ENCODE peak calls at places on chromosomes 6 and 20, in four cellular contexts. One of them, this sample, is unnamed.

GRCh38 chr6:5163233-5163632 is 78.1 kb downstream of the PPP1R3G start:
- DNase-seq in GM23338: no peak
- DNase-seq in astrocyte of the spinal cord: no peak
- DNase-seq in fibroblast of mammary gland: no peak
- DNase-seq in this sample: no peak

GRCh38 chr20:44532981-44533331 is 11.1 kb upstream of the SERINC3 start:
- DNase-seq in GM23338: no peak
- DNase-seq in astrocyte of the spinal cord: no peak
- DNase-seq in fibroblast of mammary gland: peak; percentile 59
- DNase-seq in this sample: peak; percentile 58

GRCh38 chr20:38032585-38033329 is 499 bp downstream of the TTI1 start:
- DNase-seq in GM23338: peak; percentile 56
- DNase-seq in astrocyte of the spinal cord: no peak
- DNase-seq in fibroblast of mammary gland: no peak
- DNase-seq in this sample: no peak

GRCh38 chr6:82017316-82017715 is 230.2 kb downstream of the IBTK start:
- DNase-seq in GM23338: peak; percentile 54
- DNase-seq in astrocyte of the spinal cord: peak; percentile 82
- DNase-seq in fibroblast of mammary gland: peak; percentile 99
- DNase-seq in this sample: peak; percentile 75

GRCh38 chr6:44704240-44705150 is 317.0 kb downstream of the CDC5L start:
- DNase-seq in GM23338: no peak
- DNase-seq in astrocyte of the spinal cord: no peak
- DNase-seq in fibroblast of mammary gland: no peak
- DNase-seq in this sample: no peak

GRCh38 chr6:167945937-167946485 is 51.5 kb upstream of the KIF25 start:
- DNase-seq in GM23338: no peak
- DNase-seq in astrocyte of the spinal cord: no peak
- DNase-seq in fibroblast of mammary gland: no peak
- DNase-seq in this sample: peak; percentile 32

GRCh38 chr20:47196091-47197081 is 160.1 kb downstream of the ZMYND8 start:
- DNase-seq in GM23338: peak; percentile 94
- DNase-seq in astrocyte of the spinal cord: peak; percentile 63
- DNase-seq in fibroblast of mammary gland: peak; percentile 61
- DNase-seq in this sample: peak; percentile 60

GRCh38 chr20:32208499-32209154 is 947 bp downstream of the POFUT1 start:
- DNase-seq in GM23338: no peak
- DNase-seq in astrocyte of the spinal cord: no peak
- DNase-seq in fibroblast of mammary gland: no peak
- DNase-seq in this sample: no peak

GRCh38 chr20:16367948-16368560 is 205.2 kb downstream of the KIF16B start:
- DNase-seq in GM23338: no peak
- DNase-seq in astrocyte of the spinal cord: no peak
- DNase-seq in fibroblast of mammary gland: no peak
- DNase-seq in this sample: no peak

GRCh38 chr6:40343318-40343886 is 243.8 kb downstream of the LRFN2 start:
- DNase-seq in GM23338: no peak
- DNase-seq in astrocyte of the spinal cord: no peak
- DNase-seq in fibroblast of mammary gland: no peak
- DNase-seq in this sample: no peak

GRCh38 chr6:134436281-134436815 is 118.4 kb upstream of the SGK1 start:
- DNase-seq in GM23338: no peak
- DNase-seq in astrocyte of the spinal cord: peak; percentile 97
- DNase-seq in fibroblast of mammary gland: peak; percentile 99
- DNase-seq in this sample: peak; percentile 99

GRCh38 chr20:58611236-58612020 is 39.7 kb upstream of the STX16 start:
- DNase-seq in GM23338: no peak
- DNase-seq in astrocyte of the spinal cord: no peak
- DNase-seq in fibroblast of mammary gland: no peak
- DNase-seq in this sample: no peak

GRCh38 chr6:84860493-84860892 is 96.1 kb upstream of the TBX18 start:
- DNase-seq in GM23338: no peak
- DNase-seq in astrocyte of the spinal cord: no peak
- DNase-seq in fibroblast of mammary gland: peak; percentile 27
- DNase-seq in this sample: no peak

GRCh38 chr6:25660512-25660911 is 8.5 kb downstream of the SCGN start:
- DNase-seq in GM23338: no peak
- DNase-seq in astrocyte of the spinal cord: no peak
- DNase-seq in fibroblast of mammary gland: peak; percentile 93
- DNase-seq in this sample: peak; percentile 54

GRCh38 chr6:67210450-67210849 is 1424.6 kb upstream of the ADGRB3 start:
- DNase-seq in GM23338: no peak
- DNase-seq in astrocyte of the spinal cord: peak; percentile 60
- DNase-seq in fibroblast of mammary gland: no peak
- DNase-seq in this sample: no peak

GRCh38 chr6:84432616-84433015 is 205.2 kb upstream of the CEP162 start:
- DNase-seq in GM23338: no peak
- DNase-seq in astrocyte of the spinal cord: no peak
- DNase-seq in fibroblast of mammary gland: peak; percentile 70
- DNase-seq in this sample: no peak

GRCh38 chr6:113276631-113277030 is 580.5 kb upstream of the MARCKS start:
- DNase-seq in GM23338: no peak
- DNase-seq in astrocyte of the spinal cord: no peak
- DNase-seq in fibroblast of mammary gland: no peak
- DNase-seq in this sample: no peak

GRCh38 chr6:139905404-139906052 is 531.1 kb upstream of the CITED2 start:
- DNase-seq in GM23338: no peak
- DNase-seq in astrocyte of the spinal cord: no peak
- DNase-seq in fibroblast of mammary gland: no peak
- DNase-seq in this sample: no peak

DNA sequence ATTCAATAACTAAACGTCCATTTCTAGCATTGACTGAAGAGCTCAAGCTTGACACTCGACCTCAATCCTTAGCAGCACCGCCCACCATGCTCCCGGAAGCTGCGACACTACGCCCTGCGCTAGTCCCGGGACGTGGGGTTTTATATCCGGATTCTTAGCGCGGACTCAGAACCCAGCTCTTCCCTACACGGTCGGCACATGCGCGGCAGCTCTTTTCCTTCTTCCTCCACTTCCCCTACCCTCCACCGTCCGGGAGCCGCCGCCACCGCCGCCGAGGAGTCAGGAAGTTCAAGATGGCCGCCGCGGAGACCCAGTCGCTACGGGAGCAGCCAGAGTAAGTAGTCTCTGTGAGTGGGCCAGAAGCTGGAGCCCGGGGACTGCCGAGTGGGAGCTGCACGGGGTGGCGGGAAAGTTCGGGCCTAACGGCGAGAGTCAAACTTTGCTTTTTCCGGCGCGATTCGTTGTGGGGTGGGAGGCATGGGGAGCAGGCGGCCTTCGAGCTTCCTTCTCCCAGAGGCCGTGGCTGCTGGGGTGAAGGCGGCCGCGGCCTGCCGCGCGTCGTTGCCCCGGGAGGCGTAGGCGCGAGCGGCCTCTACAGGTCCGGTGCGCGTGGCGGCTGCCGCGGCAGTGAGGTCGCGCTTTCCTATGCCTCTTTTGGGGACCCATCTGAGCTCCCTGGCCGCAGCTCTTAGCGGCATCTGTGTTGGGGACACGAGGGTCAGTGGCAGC is 57.6 kb downstream of the FAM217A start:
- DNase-seq in GM23338: peak; percentile 98
- DNase-seq in astrocyte of the spinal cord: peak; percentile 98
- DNase-seq in fibroblast of mammary gland: peak; percentile 97
- DNase-seq in this sample: peak; percentile 96
- TF ChIP-seq CTCF in GM23338: peak; percentile 33
- TF ChIP-seq CTCF in astrocyte of the spinal cord: peak; percentile 39
- TF ChIP-seq CTCF in fibroblast of mammary gland: no peak
- TF ChIP-seq CTCF in this sample: peak; percentile 37

GRCh38 chr20:56626367-56627121 is 2.6 kb upstream of the TFAP2C start:
- DNase-seq in GM23338: peak; percentile 92
- DNase-seq in astrocyte of the spinal cord: peak; percentile 25
- DNase-seq in fibroblast of mammary gland: peak; percentile 41
- DNase-seq in this sample: no peak
- TF ChIP-seq CTCF in GM23338: peak; percentile 67
- TF ChIP-seq CTCF in astrocyte of the spinal cord: peak; percentile 50
- TF ChIP-seq CTCF in fibroblast of mammary gland: peak; percentile 32
- TF ChIP-seq CTCF in this sample: no peak

GRCh38 chr6:137751768-137752560 is 115.1 kb upstream of the TNFAIP3 start:
- DNase-seq in GM23338: no peak
- DNase-seq in astrocyte of the spinal cord: no peak
- DNase-seq in fibroblast of mammary gland: no peak
- DNase-seq in this sample: no peak
- TF ChIP-seq CTCF in GM23338: no peak
- TF ChIP-seq CTCF in astrocyte of the spinal cord: no peak
- TF ChIP-seq CTCF in fibroblast of mammary gland: no peak
- TF ChIP-seq CTCF in this sample: no peak

DNA sequence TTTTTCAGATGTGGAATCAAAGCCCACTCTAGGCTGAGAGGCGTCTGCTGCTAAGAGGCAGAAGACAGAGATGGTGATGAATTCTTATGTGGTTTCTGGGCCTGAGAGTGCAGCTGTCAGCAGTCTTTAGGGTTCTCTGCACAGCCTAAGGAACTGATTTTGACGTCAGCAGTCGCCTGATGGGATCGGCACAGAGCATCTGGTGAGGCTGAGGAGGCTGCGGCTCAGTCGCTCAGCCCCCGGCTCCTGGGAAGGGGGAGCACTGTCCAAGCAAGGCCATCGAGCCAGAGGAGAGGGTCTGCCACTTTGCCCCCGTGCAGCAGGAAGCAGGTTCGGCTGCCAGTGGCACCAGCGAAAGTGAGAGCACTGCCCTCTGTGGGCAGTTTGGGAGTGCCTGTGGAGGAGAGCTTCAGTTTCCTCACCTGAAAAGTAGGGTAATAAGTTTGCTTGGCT is 92.5 kb downstream of the TCP11 start:
- DNase-seq in GM23338: peak; percentile 56
- DNase-seq in astrocyte of the spinal cord: peak; percentile 78
- DNase-seq in fibroblast of mammary gland: peak; percentile 85
- DNase-seq in this sample: peak; percentile 94
- TF ChIP-seq CTCF in GM23338: peak; percentile 76
- TF ChIP-seq CTCF in astrocyte of the spinal cord: peak; percentile 38
- TF ChIP-seq CTCF in fibroblast of mammary gland: peak; percentile 21
- TF ChIP-seq CTCF in this sample: peak; percentile 21

DNA sequence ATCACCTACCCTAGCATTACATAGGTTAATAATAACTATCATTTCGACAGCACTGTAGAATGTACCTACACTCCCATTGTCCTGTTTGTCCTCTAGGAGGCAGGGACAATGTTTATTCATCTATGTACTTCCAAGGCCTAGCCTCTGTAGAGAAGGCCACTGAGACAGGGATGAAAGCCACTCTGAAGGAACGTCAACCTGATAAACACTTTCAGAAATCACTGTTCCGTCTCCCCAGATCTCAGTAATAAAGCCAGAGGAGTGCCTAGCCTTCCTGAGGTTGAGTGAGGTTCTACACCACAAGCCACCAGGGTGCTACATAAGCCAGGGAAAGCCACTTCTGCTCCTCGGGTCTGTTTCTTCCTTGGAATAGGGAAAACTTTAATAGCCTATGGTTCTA is 44.8 kb downstream of the POPDC3 start:
- DNase-seq in GM23338: peak; percentile 36
- DNase-seq in astrocyte of the spinal cord: peak; percentile 38
- DNase-seq in fibroblast of mammary gland: peak; percentile 43
- DNase-seq in this sample: peak; percentile 18
- TF ChIP-seq CTCF in GM23338: peak; percentile 33
- TF ChIP-seq CTCF in astrocyte of the spinal cord: peak; percentile 23
- TF ChIP-seq CTCF in fibroblast of mammary gland: peak; percentile 22
- TF ChIP-seq CTCF in this sample: peak; percentile 20

GRCh38 chr6:322205-322930 is 30.1 kb downstream of the DUSP22 start:
- DNase-seq in GM23338: peak; percentile 26
- DNase-seq in astrocyte of the spinal cord: no peak
- DNase-seq in fibroblast of mammary gland: no peak
- DNase-seq in this sample: no peak
- TF ChIP-seq CTCF in GM23338: no peak
- TF ChIP-seq CTCF in astrocyte of the spinal cord: no peak
- TF ChIP-seq CTCF in fibroblast of mammary gland: peak; percentile 7
- TF ChIP-seq CTCF in this sample: no peak

GRCh38 chr6:149468179-149468578 is 16.6 kb downstream of the ZC3H12D start:
- DNase-seq in GM23338: no peak
- DNase-seq in astrocyte of the spinal cord: no peak
- DNase-seq in fibroblast of mammary gland: no peak
- DNase-seq in this sample: no peak

GRCh38 chr6:149464411-149464810 is 20.4 kb downstream of the ZC3H12D start:
- DNase-seq in GM23338: no peak
- DNase-seq in astrocyte of the spinal cord: no peak
- DNase-seq in fibroblast of mammary gland: no peak
- DNase-seq in this sample: no peak

GRCh38 chr6:149470948-149471347 is 13.9 kb downstream of the ZC3H12D start:
- DNase-seq in GM23338: no peak
- DNase-seq in astrocyte of the spinal cord: no peak
- DNase-seq in fibroblast of mammary gland: no peak
- DNase-seq in this sample: no peak

GRCh38 chr6:149463781-149464180 is 21.0 kb downstream of the ZC3H12D start:
- DNase-seq in GM23338: no peak
- DNase-seq in astrocyte of the spinal cord: peak; percentile 19
- DNase-seq in fibroblast of mammary gland: no peak
- DNase-seq in this sample: peak; percentile 59

GRCh38 chr6:149467265-149467664 is 17.5 kb downstream of the ZC3H12D start:
- DNase-seq in GM23338: no peak
- DNase-seq in astrocyte of the spinal cord: no peak
- DNase-seq in fibroblast of mammary gland: no peak
- DNase-seq in this sample: no peak
- TF ChIP-seq CTCF in GM23338: no peak
- TF ChIP-seq CTCF in astrocyte of the spinal cord: no peak
- TF ChIP-seq CTCF in fibroblast of mammary gland: no peak
- TF ChIP-seq CTCF in this sample: no peak

DNA sequence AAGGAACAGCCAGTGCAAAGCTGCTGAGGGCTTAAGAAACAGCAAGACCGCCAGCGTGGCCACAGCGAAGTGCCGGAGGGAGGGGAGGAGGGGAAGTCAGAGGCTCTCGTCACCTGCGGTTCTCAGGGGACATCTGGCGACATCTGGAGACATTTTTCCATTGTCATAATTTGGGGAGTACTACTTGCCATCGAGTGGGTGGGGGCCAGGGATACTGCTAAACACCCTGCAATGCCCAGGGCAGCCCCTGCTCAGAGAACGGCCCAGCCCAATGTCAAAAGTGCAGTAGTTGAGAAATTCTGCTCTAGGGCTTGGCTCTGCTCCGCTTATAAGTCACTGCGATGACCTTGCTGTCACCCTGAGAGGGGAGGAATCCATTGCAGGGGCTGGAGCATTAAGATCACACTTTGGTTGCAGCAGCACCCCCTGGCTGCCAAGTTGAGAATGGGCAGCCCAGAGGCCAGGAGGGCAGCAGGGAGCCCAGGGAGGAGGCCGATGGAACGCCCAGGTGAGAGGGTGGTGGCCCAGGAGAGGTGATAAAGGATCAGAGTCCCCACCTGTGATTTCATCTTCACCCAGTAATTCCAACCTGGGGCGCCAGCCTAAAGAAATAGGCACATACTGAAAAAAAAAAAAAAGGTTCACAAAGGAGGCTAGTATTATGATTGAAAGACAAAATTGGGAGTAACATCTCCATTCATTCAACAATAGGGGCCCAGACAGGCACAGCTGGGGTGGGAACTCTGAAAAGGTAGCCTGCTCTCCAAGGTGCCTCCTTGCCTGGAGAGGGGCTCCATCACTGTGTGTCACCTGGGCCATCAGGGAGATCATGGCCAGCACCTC is 218.2 kb downstream of the BMP7 start:
- DNase-seq in GM23338: peak; percentile 76
- DNase-seq in astrocyte of the spinal cord: peak; percentile 12
- DNase-seq in fibroblast of mammary gland: peak; percentile 32
- DNase-seq in this sample: no peak
- TF ChIP-seq CTCF in GM23338: peak; percentile 85
- TF ChIP-seq CTCF in astrocyte of the spinal cord: peak; percentile 69
- TF ChIP-seq CTCF in fibroblast of mammary gland: peak; percentile 52
- TF ChIP-seq CTCF in this sample: peak; percentile 29

GRCh38 chr20:63692436-63693078 is 3.9 kb upstream of the TNFRSF6B start:
- DNase-seq in GM23338: no peak
- DNase-seq in astrocyte of the spinal cord: no peak
- DNase-seq in fibroblast of mammary gland: no peak
- DNase-seq in this sample: no peak
- TF ChIP-seq CTCF in GM23338: no peak
- TF ChIP-seq CTCF in astrocyte of the spinal cord: no peak
- TF ChIP-seq CTCF in fibroblast of mammary gland: no peak
- TF ChIP-seq CTCF in this sample: no peak

GRCh38 chr6:34888441-34888820 is 589 bp upstream of the TAF11 start:
- DNase-seq in GM23338: no peak
- DNase-seq in astrocyte of the spinal cord: peak; percentile 13
- DNase-seq in fibroblast of mammary gland: no peak
- DNase-seq in this sample: no peak
- TF ChIP-seq CTCF in GM23338: no peak
- TF ChIP-seq CTCF in astrocyte of the spinal cord: no peak
- TF ChIP-seq CTCF in fibroblast of mammary gland: no peak
- TF ChIP-seq CTCF in this sample: no peak

This sample was measured in IMR-90.